ENCODE peak calls at places on chromosomes 2 and 18, in nine cellular contexts. E is Peyer's patch, D is AG10803, Y is endodermal cell, H is heart right ventricle, U is coronary artery, P is astrocyte of the spinal cord, G is AG04450, A is ovary. M is an unnamed sample.

GRCh38 chr2:228474466-228474865 is 293.0 kb upstream of the SPHKAP start:
- DNase-seq in E (no peak), D (peak; percentile 38), Y (no peak), H (no peak), U (no peak), P (no peak), G (no peak), A (no peak), M (no peak)

GRCh38 chr2:102217032-102217431 is 30.2 kb downstream of the IL1RL2 start:
- DNase-seq in E (no peak), D (no peak), Y (no peak), H (no peak), U (no peak), P (no peak), G (no peak), A (no peak), M (no peak)

GRCh38 chr2:6914829-6915228 is 2.4 kb upstream of the RNF144A start:
- DNase-seq in E (no peak), D (peak; percentile 13), Y (no peak), H (no peak), U (no peak), P (peak; percentile 54), G (no peak), A (no peak), M (no peak)

GRCh38 chr2:15145919-15146318 is 415.2 kb downstream of the NBAS start:
- DNase-seq in E (no peak), D (no peak), Y (no peak), H (no peak), U (no peak), P (no peak), G (no peak), A (no peak), M (no peak)

GRCh38 chr2:38377501-38378258 is 607 bp upstream of the ATL2 start:
- DNase-seq in E (no peak), D (peak; percentile 78), Y (no peak), H (peak; percentile 11), U (no peak), P (peak; percentile 78), G (peak; percentile 54), A (peak; percentile 40), M (no peak)

GRCh38 chr18:57428221-57429150 is 6.7 kb upstream of the ONECUT2 start:
- DNase-seq in E (no peak), D (no peak), Y (peak; percentile 77), H (no peak), U (no peak), P (no peak), G (no peak), A (no peak), M (no peak)

GRCh38 chr2:121136323-121136722 is 148.7 kb downstream of the TFCP2L1 start:
- DNase-seq in E (no peak), D (no peak), Y (no peak), H (no peak), U (no peak), P (no peak), G (no peak), A (no peak), M (no peak)

GRCh38 chr18:74529811-74530583 is 4.3 kb upstream of the CNDP1 start:
- DNase-seq in E (no peak), D (no peak), Y (peak; percentile 32), H (no peak), U (peak; percentile 49), P (no peak), G (no peak), A (no peak), M (no peak)

GRCh38 chr2:62184499-62185045 is 11.3 kb upstream of the B3GNT2 start:
- DNase-seq in E (no peak), D (peak; percentile 8), Y (no peak), H (no peak), U (no peak), P (no peak), G (no peak), A (no peak), M (no peak)

GRCh38 chr2:27100036-27100435 is 13.5 kb downstream of the KHK start:
- DNase-seq in E (no peak), D (no peak), Y (no peak), H (no peak), U (no peak), P (no peak), G (no peak), A (no peak), M (no peak)

GRCh38 chr2:82355622-82356021 is 2051.1 kb upstream of the LRRTM1 start:
- DNase-seq in E (no peak), D (no peak), Y (no peak), H (no peak), U (no peak), P (no peak), G (no peak), A (no peak), M (no peak)

GRCh38 chr2:232230557-232230956 is 148.0 kb upstream of the ALPP start:
- DNase-seq in E (no peak), D (no peak), Y (peak; percentile 88), H (no peak), U (no peak), P (no peak), G (no peak), A (no peak), M (no peak)
- TF ChIP-seq CTCF in E (no peak), D (peak; percentile 17), Y (peak; percentile 78), H (no peak), U (no peak), P (peak; percentile 19), G (peak; percentile 17), A (no peak), M (peak; percentile 15)

DNA sequence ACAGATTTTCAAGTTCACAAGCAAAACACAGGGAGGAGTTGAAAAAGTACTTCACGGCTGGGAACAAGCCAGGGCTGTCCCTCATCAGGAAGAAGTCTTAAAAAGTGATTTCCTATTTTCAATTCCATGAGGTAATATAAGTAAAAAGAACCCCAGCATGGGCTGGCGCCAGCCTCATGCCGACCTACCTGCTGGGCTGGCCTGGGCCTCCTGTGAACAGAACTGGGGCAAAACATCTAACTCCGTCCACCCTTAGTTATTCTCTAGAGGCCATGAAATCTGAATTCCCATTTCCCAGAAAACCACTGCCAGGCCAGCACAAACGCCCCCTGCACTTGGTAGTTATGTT is 68.9 kb downstream of the POLR1A start:
- DNase-seq in E (no peak), D (no peak), Y (no peak), H (no peak), U (no peak), P (no peak), G (no peak), A (no peak), M (no peak)
- H3K4me3 ChIP-seq in E (no peak overlapping the region), D (no peak overlapping the region), Y (no peak overlapping the region), H (no peak overlapping the region), U (no peak overlapping the region), P (no peak overlapping the region), G (no peak overlapping the region), A (no peak overlapping the region), M (peak overlapping the region; percentile 20)

DNA sequence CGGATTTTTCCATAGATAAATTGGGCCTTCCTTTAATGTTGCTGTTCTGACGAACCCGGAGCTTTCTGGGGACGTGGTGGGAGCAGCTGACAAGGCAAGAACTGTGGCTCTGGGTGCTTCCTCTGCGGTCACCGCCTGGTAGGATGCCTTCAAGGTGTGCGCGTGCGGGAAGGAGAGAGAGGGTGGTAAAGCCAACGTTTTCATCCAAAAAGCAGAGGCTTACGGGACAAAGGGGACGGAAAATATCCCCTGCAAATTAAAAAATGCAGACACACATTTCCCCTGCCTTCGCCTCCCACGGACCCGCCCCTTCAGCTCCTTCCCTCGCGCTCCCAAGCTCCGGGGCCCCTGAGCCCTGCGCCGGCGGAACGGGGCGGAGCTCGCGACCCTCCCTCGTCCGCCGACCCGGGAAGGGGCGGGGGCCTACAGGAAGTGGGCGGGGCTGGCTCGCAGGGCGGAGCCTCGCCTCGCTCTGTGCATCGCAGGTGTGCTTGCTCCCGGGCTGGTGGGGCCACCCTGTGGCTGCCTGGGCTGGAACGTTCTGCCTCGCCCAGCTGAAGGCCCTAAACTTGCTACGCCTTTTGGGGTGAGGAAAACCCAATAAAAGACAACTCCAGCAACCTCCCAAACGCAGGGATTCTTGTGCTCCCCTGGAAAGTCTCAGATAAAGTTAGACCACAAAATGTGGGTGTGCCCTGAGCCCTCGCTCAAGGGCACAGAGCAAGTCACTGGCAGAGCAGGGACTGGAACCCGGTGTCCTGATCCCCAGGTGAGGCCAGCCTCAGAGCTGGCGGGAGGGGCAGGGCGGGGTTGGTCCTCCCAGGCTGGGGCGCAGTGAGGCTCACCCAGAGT is 25.4 kb upstream of the SLC66A3 start:
- DNase-seq in E (peak; percentile 82), D (no peak), Y (peak; percentile 97), H (no peak), U (no peak), P (no peak), G (no peak), A (peak; percentile 65), M (peak; percentile 41)
- TF ChIP-seq CTCF in E (no peak), D (no peak), Y (peak; percentile 75), H (peak; percentile 25), U (no peak), P (peak; percentile 38), G (peak; percentile 15), A (no peak), M (peak; percentile 39)

GRCh38 chr18:8958660-8959059 is 143.8 kb upstream of the NDUFV2 start:
- DNase-seq in E (no peak), D (no peak), Y (no peak), H (no peak), U (no peak), P (no peak), G (no peak), A (no peak), M (no peak)

GRCh38 chr18:8962192-8962772 is 140.2 kb upstream of the NDUFV2 start:
- DNase-seq in E (no peak), D (no peak), Y (no peak), H (no peak), U (no peak), P (no peak), G (no peak), A (no peak), M (no peak)

GRCh38 chr18:8959551-8960135 is 142.9 kb upstream of the NDUFV2 start:
- DNase-seq in E (no peak), D (no peak), Y (peak; percentile 76), H (no peak), U (no peak), P (no peak), G (no peak), A (no peak), M (no peak)

GRCh38 chr18:8962906-8963635 is 139.4 kb upstream of the NDUFV2 start:
- DNase-seq in E (no peak), D (no peak), Y (no peak), H (no peak), U (no peak), P (no peak), G (no peak), A (no peak), M (no peak)

DNA sequence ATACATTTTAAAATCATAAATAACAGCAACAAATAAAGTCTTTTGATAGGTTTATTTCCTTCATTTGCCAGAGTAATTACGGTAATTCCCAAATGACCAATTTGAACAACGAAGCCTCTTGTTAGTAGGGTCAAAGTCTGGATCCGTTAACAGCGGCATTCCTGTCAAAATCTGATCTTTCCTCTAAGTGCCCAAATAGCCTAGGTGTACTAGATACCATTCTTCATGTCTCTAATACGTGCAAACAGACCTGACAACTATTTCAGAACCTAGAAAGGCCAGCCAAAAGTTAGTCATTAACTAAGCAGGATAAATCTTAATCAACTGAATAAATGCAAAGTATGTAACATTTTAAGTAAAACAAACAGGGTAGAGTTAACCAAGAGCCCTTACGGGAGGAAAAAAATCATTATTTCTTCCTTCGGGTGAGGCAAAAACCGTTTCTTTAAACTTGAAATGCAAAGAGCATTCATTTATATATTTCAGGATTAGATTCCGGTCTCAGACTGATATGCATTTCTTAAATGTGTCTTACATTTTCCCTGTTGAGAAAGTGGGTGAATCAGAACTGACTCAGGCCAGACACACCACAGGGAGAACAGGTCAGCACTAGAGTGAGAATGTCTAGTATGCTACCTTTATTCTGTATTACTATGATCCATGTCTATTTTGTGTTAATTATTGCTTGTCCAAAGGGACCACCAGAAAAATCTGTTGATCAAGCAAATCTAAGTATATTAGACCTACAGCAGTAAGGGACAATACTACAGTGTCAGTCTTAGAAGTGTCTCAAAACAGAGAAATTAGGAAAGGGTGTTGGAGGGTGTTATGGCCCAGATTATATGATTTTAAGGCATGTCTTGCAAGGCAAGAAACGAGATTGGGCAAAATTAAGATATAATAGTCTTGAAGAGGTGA is 141.5 kb upstream of the NDUFV2 start:
- DNase-seq in E (no peak), D (peak; percentile 74), Y (no peak), H (no peak), U (no peak), P (peak; percentile 81), G (no peak), A (no peak), M (no peak)
- H3K4me3 ChIP-seq in E (no peak overlapping the region), D (no peak overlapping the region), Y (no peak overlapping the region), H (no peak overlapping the region), U (no peak overlapping the region), P (no peak overlapping the region), G (no peak overlapping the region), A (no peak overlapping the region), M (no peak overlapping the region)

M was measured in left ventricle myocardium inferior.